ENCODE peak calls at places on chromosomes 13 and 19, in eight cellular contexts. S is cardiac fibroblast, O is HCT116, X is BE2C, W is right lobe of liver, U is tibial artery, D is Calu3, Q is HFFc6. C is an unnamed sample.

GRCh38 chr13:111404746-111405145 is 84.3 kb downstream of the TEX29 start:
- DNase-seq in S (no peak), O (no peak), X (no peak), W (no peak), U (peak; percentile 13), D (no peak), Q (no peak), C (no peak)

GRCh38 chr19:15300533-15301194 is 31.7 kb downstream of the BRD4 start:
- DNase-seq in S (peak; percentile 93), O (no peak), X (no peak), W (no peak), U (no peak), D (no peak), Q (peak; percentile 76), C (peak; percentile 86)

GRCh38 chr19:39765091-39766076 is 13.3 kb upstream of the LEUTX start:
- DNase-seq in S (peak; percentile 61), O (peak; percentile 36), X (peak; percentile 68), W (no peak), U (no peak), D (peak; percentile 71), Q (peak; percentile 15), C (peak; percentile 56)

GRCh38 chr19:3653865-3654513 is 27.4 kb upstream of the CACTIN start:
- DNase-seq in S (no peak), O (no peak), X (peak; percentile 46), W (no peak), U (no peak), D (peak; percentile 10), Q (no peak), C (no peak)

GRCh38 chr19:39341122-39341719 is 1.0 kb upstream of the SAMD4B start:
- DNase-seq in S (no peak), O (no peak), X (peak; percentile 22), W (peak; percentile 60), U (no peak), D (peak; percentile 20), Q (no peak), C (no peak)

GRCh38 chr19:16076154-16076957 is at the start of gene TPM4:
- DNase-seq in S (peak; percentile 97), O (peak; percentile 72), X (peak; percentile 79), W (peak; percentile 86), U (peak; percentile 98), D (no peak), Q (peak; percentile 92), C (peak; percentile 95)

GRCh38 chr13:58480011-58480410 is 848.5 kb downstream of the PCDH17 start:
- DNase-seq in S (no peak), O (no peak), X (no peak), W (no peak), U (no peak), D (no peak), Q (no peak), C (no peak)

GRCh38 chr19:42272989-42273406 is 3.9 kb downstream of the CIC start:
- DNase-seq in S (no peak), O (no peak), X (no peak), W (no peak), U (peak; percentile 61), D (no peak), Q (no peak), C (no peak)

GRCh38 chr13:20383058-20383457 is 142.6 kb downstream of the CRYL1 start:
- DNase-seq in S (no peak), O (no peak), X (no peak), W (no peak), U (no peak), D (no peak), Q (no peak), C (no peak)

GRCh38 chr13:31610270-31610998 is 128.9 kb upstream of the RXFP2 start:
- DNase-seq in S (no peak), O (no peak), X (no peak), W (no peak), U (no peak), D (no peak), Q (no peak), C (no peak)
- TF ChIP-seq CTCF in S (no peak), O (no peak), X (no peak), W (no peak), U (no peak), D (no peak), Q (no peak), C (no peak)

GRCh38 chr19:20357921-20358320 is 190.9 kb downstream of the ZNF486 start:
- DNase-seq in S (no peak), O (no peak), X (no peak), W (no peak), U (no peak), D (no peak), Q (no peak), C (no peak)

GRCh38 chr19:20365146-20365545 is 198.1 kb downstream of the ZNF486 start:
- DNase-seq in S (no peak), O (no peak), X (no peak), W (no peak), U (no peak), D (no peak), Q (no peak), C (no peak)

DNA sequence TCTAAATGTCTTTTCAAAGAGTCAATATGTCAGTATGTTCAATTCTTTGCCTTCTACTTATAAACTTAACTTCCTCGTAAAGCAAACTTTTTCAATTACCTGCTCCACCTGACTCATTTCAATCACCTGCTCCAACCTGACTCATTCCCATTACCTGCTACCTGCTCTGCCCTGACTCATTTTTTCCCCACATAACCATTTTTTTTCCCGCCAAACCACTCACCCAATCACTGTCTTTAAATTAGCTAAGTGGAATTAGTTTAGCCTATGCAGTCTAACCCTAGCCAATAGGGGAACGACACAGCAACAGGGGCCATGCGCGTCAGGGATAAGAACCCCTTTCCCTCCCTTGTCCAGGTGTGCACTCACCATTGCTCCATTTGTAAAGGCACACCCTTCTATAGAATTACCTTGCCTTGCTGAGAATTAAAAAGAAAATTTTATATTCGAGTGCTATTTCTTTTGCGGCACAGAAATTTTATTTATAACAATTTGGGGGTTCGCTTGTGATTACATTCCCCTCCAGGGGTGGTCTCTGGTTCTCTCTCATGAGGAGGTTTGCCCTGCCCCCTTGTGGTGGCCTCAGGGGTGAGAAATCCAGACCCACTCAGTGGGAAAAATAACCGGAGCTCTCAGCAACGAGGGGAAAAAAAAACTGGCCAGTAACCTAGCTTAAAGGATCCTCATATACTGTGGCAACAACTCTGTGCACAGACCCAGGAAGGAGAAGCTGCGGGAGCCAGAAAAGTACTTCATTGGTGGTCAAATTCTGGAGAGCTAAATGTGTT is 193.1 kb downstream of the ZNF486 start:
- DNase-seq in S (no peak), O (no peak), X (peak; percentile 21), W (no peak), U (no peak), D (no peak), Q (no peak), C (no peak)
- TF ChIP-seq CTCF in S (no peak), O (no peak), X (peak; percentile 25), W (peak; percentile 7), U (no peak), D (no peak), Q (no peak), C (no peak)

DNA sequence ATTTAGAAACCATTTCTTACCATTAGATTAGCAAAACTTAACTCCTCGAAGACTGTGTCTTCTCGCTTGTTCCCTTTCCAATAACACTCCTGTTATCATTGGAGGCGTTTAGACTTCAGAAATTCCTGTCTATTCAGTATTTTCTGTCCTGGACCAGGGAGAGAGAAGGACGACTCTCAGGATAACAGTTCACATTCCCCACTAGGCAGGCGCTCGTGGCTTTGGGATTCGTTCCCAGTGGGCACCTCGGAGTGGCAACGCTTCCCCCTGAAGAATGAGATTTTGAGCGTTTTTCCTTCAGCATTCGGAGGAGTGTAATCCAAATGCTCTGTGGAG is 429 bp upstream of the ZNF225 start:
- DNase-seq in S (no peak), O (no peak), X (no peak), W (no peak), U (no peak), D (no peak), Q (no peak), C (no peak)
- TF ChIP-seq CTCF in S (no peak), O (no peak), X (no peak), W (no peak), U (no peak), D (no peak), Q (no peak), C (no peak)

GRCh38 chr19:53285087-53285486 is 17.6 kb upstream of the VN1R4 start:
- DNase-seq in S (no peak), O (no peak), X (no peak), W (no peak), U (no peak), D (no peak), Q (no peak), C (no peak)
- TF ChIP-seq CTCF in S (no peak), O (no peak), X (no peak), W (no peak), U (no peak), D (no peak), Q (no peak), C (no peak)

GRCh38 chr13:41456768-41457588 is at the start of gene RGCC:
- DNase-seq in S (peak; percentile 67), O (peak; percentile 10), X (peak; percentile 68), W (peak; percentile 74), U (peak; percentile 86), D (peak; percentile 70), Q (peak; percentile 39), C (peak; percentile 45)
- TF ChIP-seq CTCF in S (no peak), O (no peak), X (no peak), W (no peak), U (no peak), D (no peak), Q (no peak), C (no peak)

DNA sequence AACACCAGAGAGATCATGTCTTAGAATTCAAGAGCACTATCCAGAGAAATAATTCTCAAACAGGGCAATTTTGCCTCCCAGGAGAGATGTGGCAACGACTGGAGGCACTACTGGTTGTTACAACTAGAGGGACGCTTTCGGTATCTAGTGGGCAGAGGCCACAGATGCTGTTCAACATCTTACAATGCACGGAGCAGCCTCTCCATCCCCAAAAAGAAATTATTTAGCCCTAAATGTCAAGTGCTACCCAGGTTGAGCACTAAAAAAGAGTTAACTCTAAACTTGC is 78.6 kb downstream of the ABCC4 start:
- DNase-seq in S (no peak), O (no peak), X (no peak), W (no peak), U (no peak), D (no peak), Q (no peak), C (no peak)
- TF ChIP-seq CTCF in S (no peak), O (no peak), X (no peak), W (no peak), U (no peak), D (no peak), Q (no peak), C (no peak)

GRCh38 chr19:6425732-6426686 is 1.4 kb upstream of the KHSRP start:
- DNase-seq in S (no peak), O (peak; percentile 24), X (no peak), W (peak; percentile 58), U (no peak), D (no peak), Q (no peak), C (no peak)
- TF ChIP-seq CTCF in S (no peak), O (no peak), X (peak; percentile 16), W (no peak), U (no peak), D (no peak), Q (peak; percentile 33), C (no peak)